ENCODE peak calls at places on chromosomes 7 and 10, in ten cellular contexts. S is ovary; X is colonic mucosa; U is GM04504; B is MV-4-11; A is activated naive CD4-positive, alpha-beta T cell; V is naive thymus-derived CD8-positive, alpha-beta T cell; H is progenitor cell of endocrine pancreas; M is putamen; L is HS-5. T is an unnamed sample.

GRCh38 chr7:93145324-93145723 is 2.9 kb downstream of the SAMD9L start:
- DNase-seq in S (no peak), X (no peak), U (no peak), B (peak), A (no peak), V (no peak), H (no peak), M (no peak), L (no peak), T (no peak)

GRCh38 chr7:10940748-10941358 is 32.8 kb upstream of the PHF14 start:
- DNase-seq in S (no peak), X (peak), U (no peak), B (no peak), A (no peak), V (no peak), H (no peak), M (no peak), L (no peak), T (no peak)

GRCh38 chr7:37982423-37982822 is 62.0 kb downstream of the EPDR1 start:
- DNase-seq in S (no peak), X (no peak), U (no peak), B (no peak), A (no peak), V (no peak), H (no peak), M (peak), L (no peak), T (no peak)

GRCh38 chr7:139559364-139560105 is 36.0 kb downstream of the CLEC2L start:
- DNase-seq in S (peak), X (no peak), U (no peak), B (no peak), A (no peak), V (no peak), H (no peak), M (no peak), L (no peak), T (no peak)

GRCh38 chr10:17756557-17757208 is 4.7 kb downstream of the TMEM236 start:
- DNase-seq in S (no peak), X (peak), U (no peak), B (peak), A (no peak), V (no peak), H (no peak), M (no peak), L (no peak), T (peak)

GRCh38 chr7:96720843-96721242 is 11.2 kb upstream of the SEM1 start:
- DNase-seq in S (no peak), X (no peak), U (no peak), B (peak), A (no peak), V (no peak), H (no peak), M (no peak), L (no peak), T (no peak)

GRCh38 chr10:101816375-101816773 is 1.9 kb downstream of the OGA start:
- DNase-seq in S (no peak), X (no peak), U (no peak), B (no peak), A (no peak), V (no peak), H (no peak), M (no peak), L (no peak), T (no peak)

GRCh38 chr7:134709197-134709596 is 62.5 kb downstream of the BPGM start:
- DNase-seq in S (no peak), X (no peak), U (no peak), B (no peak), A (no peak), V (no peak), H (no peak), M (no peak), L (no peak), T (no peak)

GRCh38 chr10:103696411-103697145 is 158.8 kb downstream of the SH3PXD2A start:
- DNase-seq in S (no peak), X (peak), U (peak), B (peak), A (peak), V (no peak), H (no peak), M (no peak), L (peak), T (peak)

GRCh38 chr7:100835903-100836811 is 8.8 kb upstream of the EPHB4 start:
- DNase-seq in S (peak), X (peak), U (no peak), B (no peak), A (no peak), V (no peak), H (no peak), M (no peak), L (no peak), T (peak)

GRCh38 chr10:116974442-116975005 is 30.5 kb downstream of the SHTN1 start:
- DNase-seq in S (no peak), X (no peak), U (peak), B (peak), A (no peak), V (no peak), H (no peak), M (no peak), L (peak), T (peak)

GRCh38 chr10:133015321-133015720 is 72.4 kb upstream of the ADGRA1 start:
- DNase-seq in S (no peak), X (no peak), U (no peak), B (no peak), A (no peak), V (no peak), H (no peak), M (no peak), L (no peak), T (no peak)

GRCh38 chr10:13296476-13296875 is 3.4 kb downstream of the PHYH start:
- DNase-seq in S (no peak), X (no peak), U (no peak), B (no peak), A (no peak), V (no peak), H (no peak), M (no peak), L (no peak), T (no peak)

GRCh38 chr10:3635697-3636096 is 149.3 kb downstream of the KLF6 start:
- DNase-seq in S (no peak), X (peak), U (no peak), B (no peak), A (no peak), V (no peak), H (no peak), M (no peak), L (no peak), T (no peak)

GRCh38 chr7:29811597-29811996 is 5.3 kb downstream of the WIPF3 start:
- DNase-seq in S (no peak), X (no peak), U (no peak), B (no peak), A (no peak), V (no peak), H (no peak), M (no peak), L (no peak), T (no peak)

GRCh38 chr10:106711313-106711906 is 453.1 kb downstream of the SORCS1 start:
- DNase-seq in S (no peak), X (peak), U (no peak), B (peak), A (no peak), V (no peak), H (no peak), M (no peak), L (no peak), T (no peak)

GRCh38 chr7:11078242-11078834 is 104.7 kb downstream of the PHF14 start:
- DNase-seq in S (no peak), X (no peak), U (no peak), B (no peak), A (no peak), V (no peak), H (no peak), M (no peak), L (no peak), T (no peak)

GRCh38 chr10:124736491-124737136 is 7.6 kb downstream of the FAM53B start:
- DNase-seq in S (peak), X (peak), U (no peak), B (no peak), A (no peak), V (no peak), H (no peak), M (peak), L (no peak), T (peak)

GRCh38 chr10:126221874-126222273 is 166.4 kb downstream of the ADAM12 start:
- DNase-seq in S (no peak), X (no peak), U (no peak), B (no peak), A (no peak), V (no peak), H (no peak), M (no peak), L (no peak), T (no peak)

GRCh38 chr7:67950321-67951083 is 953.9 kb downstream of the TYW1 start:
- DNase-seq in S (no peak), X (no peak), U (no peak), B (peak), A (no peak), V (no peak), H (no peak), M (no peak), L (no peak), T (no peak)

GRCh38 chr7:12111461-12112405 is 99.4 kb upstream of the TMEM106B start:
- DNase-seq in S (peak), X (no peak), U (no peak), B (no peak), A (peak), V (peak), H (peak), M (peak), L (peak), T (peak)